ENCODE peak calls at places on chromosomes 16 and 17, in six cellular contexts. S is activated naive CD4-positive, alpha-beta T cell treated with anti-CD3 and anti-CD28 coated beads, Interleukin-2, amount 50 U/mL, for 72 hours; N is iPS DF 6.9; G is iris pigment epithelial cell; K is fibroblast of lung; W is T-helper 22 cell. Y is an unnamed sample.

GRCh38 chr17:43572368-43572980 is 26.3 kb upstream of the ETV4 start:
- DNase-seq in K (no peak), N (no peak), G (no peak), W (no peak), S (no peak), Y (no peak)

GRCh38 chr16:11183035-11183812 is 72.8 kb downstream of the SOCS1 start:
- DNase-seq in N (no peak), W (no peak), K (no peak), G (no peak), S (no peak), Y (peak)

GRCh38 chr16:19872179-19872863 is 12.3 kb downstream of the GPRC5B start:
- DNase-seq in G (no peak), N (no peak), S (no peak), K (no peak), W (no peak), Y (no peak)

GRCh38 chr17:41654908-41655607 is 30.7 kb upstream of the KRT17 start:
- DNase-seq in G (no peak), W (no peak), S (no peak), N (no peak), K (no peak), Y (peak)

GRCh38 chr16:75333770-75334169 is 82.3 kb upstream of the BCAR1 start:
- DNase-seq in K (no peak), S (no peak), W (no peak), G (no peak), N (no peak), Y (no peak)

GRCh38 chr17:45228985-45229517 is 7.4 kb downstream of the FMNL1 start:
- DNase-seq in K (peak), G (peak), S (peak), W (peak), N (no peak), Y (peak)

GRCh38 chr17:82217530-82218204 is 5.0 kb upstream of the CCDC57 start:
- DNase-seq in W (no peak), K (peak), S (no peak), N (no peak), G (peak), Y (no peak)

GRCh38 chr17:13114601-13115024 is 96.8 kb upstream of the ELAC2 start:
- DNase-seq in G (peak), W (no peak), S (no peak), N (peak), K (peak), Y (peak)

GRCh38 chr16:1793578-1794220 is at the start of gene IGFALS:
- DNase-seq in G (no peak), W (no peak), S (no peak), N (no peak), K (no peak), Y (no peak)